ENCODE peak calls at places on chromosomes 4 and X, in four cellular contexts. One of them, this sample, is unnamed.

GRCh38 chr4:108045687-108046024 is 56.0 kb downstream of the HADH start:
- DNase-seq in OCI-LY7: no peak
- DNase-seq in putamen: no peak
- DNase-seq in right cardiac atrium: peak
- DNase-seq in this sample: no peak

GRCh38 chr4:13705521-13706035 is 78.1 kb upstream of the BOD1L1 start:
- DNase-seq in OCI-LY7: no peak
- DNase-seq in right cardiac atrium: peak
- DNase-seq in putamen: no peak
- DNase-seq in this sample: no peak

GRCh38 chr4:48831532-48832015 is 686 bp downstream of the OCIAD1 start:
- DNase-seq in putamen: no peak
- DNase-seq in OCI-LY7: peak
- DNase-seq in right cardiac atrium: no peak
- DNase-seq in this sample: peak

GRCh38 chr4:119081943-119082342 is 53.7 kb upstream of the MYOZ2 start:
- DNase-seq in OCI-LY7: no peak
- DNase-seq in putamen: no peak
- DNase-seq in right cardiac atrium: peak
- DNase-seq in this sample: no peak

GRCh38 chr4:148203056-148203898 is 238.9 kb downstream of the NR3C2 start:
- DNase-seq in putamen: peak
- DNase-seq in OCI-LY7: no peak
- DNase-seq in right cardiac atrium: no peak
- DNase-seq in this sample: no peak

GRCh38 chrX:350148-350533 is 31.5 kb upstream of the GTPBP6 start:
- DNase-seq in putamen: no peak
- DNase-seq in OCI-LY7: no peak
- DNase-seq in right cardiac atrium: peak
- DNase-seq in this sample: no peak

GRCh38 chr4:182913621-182914020 is 3.6 kb downstream of the DCTD start:
- DNase-seq in OCI-LY7: no peak
- DNase-seq in right cardiac atrium: no peak
- DNase-seq in putamen: no peak
- DNase-seq in this sample: no peak

GRCh38 chr4:152640058-152640921 is 39.5 kb downstream of the TMEM154 start:
- DNase-seq in putamen: no peak
- DNase-seq in OCI-LY7: peak
- DNase-seq in right cardiac atrium: no peak
- DNase-seq in this sample: peak

GRCh38 chr4:8333726-8334460 is 64.3 kb downstream of the HTRA3 start:
- DNase-seq in putamen: no peak
- DNase-seq in right cardiac atrium: no peak
- DNase-seq in OCI-LY7: no peak
- DNase-seq in this sample: no peak

GRCh38 chrX:68443155-68443868 is 10.0 kb upstream of the OPHN1 start:
- DNase-seq in OCI-LY7: no peak
- DNase-seq in right cardiac atrium: no peak
- DNase-seq in putamen: no peak
- DNase-seq in this sample: no peak

GRCh38 chr4:155837203-155837796 is 28.8 kb downstream of the ASIC5 start:
- DNase-seq in right cardiac atrium: no peak
- DNase-seq in OCI-LY7: no peak
- DNase-seq in putamen: no peak
- DNase-seq in this sample: no peak

GRCh38 chrX:136162827-136163427 is 15.6 kb downstream of the FHL1 start:
- DNase-seq in putamen: peak
- DNase-seq in OCI-LY7: peak
- DNase-seq in right cardiac atrium: peak
- DNase-seq in this sample: peak

GRCh38 chrX:7330971-7331746 is 183.2 kb upstream of the PUDP start:
- DNase-seq in right cardiac atrium: peak
- DNase-seq in OCI-LY7: no peak
- DNase-seq in putamen: no peak
- DNase-seq in this sample: no peak

GRCh38 chr4:128574706-128575105 is 234.8 kb upstream of the JADE1 start:
- DNase-seq in right cardiac atrium: peak
- DNase-seq in putamen: peak
- DNase-seq in OCI-LY7: peak
- DNase-seq in this sample: peak

GRCh38 chrX:135707880-135708279 is 5.6 kb upstream of the CT45A1 start:
- DNase-seq in OCI-LY7: peak
- DNase-seq in right cardiac atrium: no peak
- DNase-seq in putamen: no peak
- DNase-seq in this sample: peak

GRCh38 chr4:99808260-99808857 is 8.3 kb upstream of the DAPP1 start:
- DNase-seq in putamen: peak
- DNase-seq in OCI-LY7: peak
- DNase-seq in right cardiac atrium: peak
- DNase-seq in this sample: peak

GRCh38 chr4:184684491-184685189 is 35.1 kb downstream of the PRIMPOL start:
- DNase-seq in putamen: no peak
- DNase-seq in right cardiac atrium: no peak
- DNase-seq in OCI-LY7: no peak
- DNase-seq in this sample: no peak

GRCh38 chrX:152658302-152658701 is 20.6 kb downstream of the GABRQ start:
- DNase-seq in OCI-LY7: no peak
- DNase-seq in right cardiac atrium: no peak
- DNase-seq in putamen: no peak
- DNase-seq in this sample: peak

GRCh38 chrX:12419591-12419990 is 281.3 kb downstream of the FRMPD4 start:
- DNase-seq in putamen: no peak
- DNase-seq in OCI-LY7: no peak
- DNase-seq in right cardiac atrium: no peak
- DNase-seq in this sample: no peak

GRCh38 chrX:48083212-48083611 is 11.8 kb upstream of the ZNF630 start:
- DNase-seq in OCI-LY7: peak
- DNase-seq in putamen: peak
- DNase-seq in right cardiac atrium: peak
- DNase-seq in this sample: peak

GRCh38 chr4:106273831-106274230 is 42.2 kb downstream of the TBCK start:
- DNase-seq in right cardiac atrium: no peak
- DNase-seq in putamen: peak
- DNase-seq in OCI-LY7: no peak
- DNase-seq in this sample: no peak

GRCh38 chr4:9999956-10000551 is 21.2 kb downstream of the SLC2A9 start:
- DNase-seq in OCI-LY7: no peak
- DNase-seq in right cardiac atrium: no peak
- DNase-seq in putamen: no peak
- DNase-seq in this sample: no peak

GRCh38 chr4:48651869-48652447 is 128.1 kb downstream of the FRYL start:
- DNase-seq in right cardiac atrium: no peak
- DNase-seq in OCI-LY7: no peak
- DNase-seq in putamen: no peak
- DNase-seq in this sample: no peak

GRCh38 chrX:17081535-17081934 is 135.1 kb downstream of the REPS2 start:
- DNase-seq in putamen: no peak
- DNase-seq in right cardiac atrium: no peak
- DNase-seq in OCI-LY7: no peak
- DNase-seq in this sample: no peak

GRCh38 chr4:32142075-32142474 is 1421.9 kb downstream of the PCDH7 start:
- DNase-seq in OCI-LY7: no peak
- DNase-seq in putamen: no peak
- DNase-seq in right cardiac atrium: no peak
- DNase-seq in this sample: no peak

GRCh38 chr4:113784497-113785254 is 23.1 kb upstream of the CAMK2D start:
- DNase-seq in OCI-LY7: no peak
- DNase-seq in right cardiac atrium: no peak
- DNase-seq in putamen: peak
- DNase-seq in this sample: no peak

GRCh38 chrX:31981546-31982062 is 909.8 kb upstream of the FTHL17 start:
- DNase-seq in putamen: peak
- DNase-seq in OCI-LY7: no peak
- DNase-seq in right cardiac atrium: no peak
- DNase-seq in this sample: no peak

This sample was measured in NAMALWA.